ENCODE peak calls at places on chromosomes 6 and 20, in eight cellular contexts. J, M, R, Q, Z, L, G and V are unnamed samples.
A peak's percentile ranks its signal among the peaks of the same experiment; 100 is the strongest.

GRCh38 chr6:15351631-15352030 is 105.8 kb downstream of the JARID2 start:
- DNase-seq in J (no peak), M (no peak), R (peak; percentile 20), Q (no peak), Z (peak; percentile 91), L (no peak), G (peak; percentile 45), V (no peak)

GRCh38 chr6:132131777-132132176 is 180.6 kb upstream of the CCN2 start:
- DNase-seq in J (no peak), M (peak; percentile 35), R (peak; percentile 52), Q (no peak), Z (peak; percentile 100), L (peak; percentile 92), G (peak; percentile 55), V (no peak)

GRCh38 chr6:84687487-84687886 is 76.9 kb downstream of the TBX18 start:
- DNase-seq in J (no peak), M (no peak), R (no peak), Q (no peak), Z (no peak), L (no peak), G (no peak), V (no peak)

GRCh38 chr6:16322666-16323312 is 84.4 kb downstream of the GMPR start:
- DNase-seq in J (no peak), M (no peak), R (peak; percentile 49), Q (peak; percentile 49), Z (peak; percentile 99), L (no peak), G (peak; percentile 77), V (no peak)

GRCh38 chr6:156767603-156768467 is 9.3 kb upstream of the ARID1B start:
- DNase-seq in J (no peak), M (no peak), R (no peak), Q (no peak), Z (peak; percentile 68), L (no peak), G (no peak), V (no peak)

GRCh38 chr6:818191-818590 is 125.3 kb upstream of the EXOC2 start:
- DNase-seq in J (no peak), M (no peak), R (no peak), Q (no peak), Z (no peak), L (no peak), G (no peak), V (no peak)

GRCh38 chr20:37295001-37295400 is 5.5 kb downstream of the MANBAL start:
- DNase-seq in J (no peak), M (peak; percentile 96), R (no peak), Q (no peak), Z (peak; percentile 99), L (no peak), G (no peak), V (no peak)

GRCh38 chr6:45965787-45966186 is 49.9 kb downstream of the CLIC5 start:
- DNase-seq in J (no peak), M (no peak), R (no peak), Q (no peak), Z (peak; percentile 22), L (no peak), G (no peak), V (no peak)

GRCh38 chr6:55397986-55398385 is 70.7 kb downstream of the GFRAL start:
- DNase-seq in J (no peak), M (no peak), R (no peak), Q (no peak), Z (peak; percentile 86), L (no peak), G (no peak), V (no peak)

GRCh38 chr6:88558981-88559380 is 392.8 kb upstream of the CNR1 start:
- DNase-seq in J (no peak), M (no peak), R (no peak), Q (no peak), Z (no peak), L (no peak), G (no peak), V (no peak)

GRCh38 chr6:142943746-142944125 is 1.2 kb downstream of the HIVEP2 start:
- DNase-seq in J (no peak), M (no peak), R (no peak), Q (no peak), Z (peak; percentile 48), L (peak; percentile 76), G (peak; percentile 26), V (no peak)

GRCh38 chr20:15071010-15071808 is 733.8 kb upstream of the FLRT3 start:
- DNase-seq in J (no peak), M (no peak), R (no peak), Q (no peak), Z (no peak), L (no peak), G (no peak), V (no peak)

GRCh38 chr20:58853466-58853865 is 950 bp downstream of the GNAS start:
- DNase-seq in J (no peak), M (no peak), R (no peak), Q (no peak), Z (no peak), L (no peak), G (no peak), V (no peak)

GRCh38 chr20:23081263-23081811 is 4.8 kb downstream of the CD93 start:
- DNase-seq in J (no peak), M (no peak), R (no peak), Q (no peak), Z (no peak), L (peak; percentile 70), G (no peak), V (no peak)

GRCh38 chr6:3906191-3907019 is 57.2 kb downstream of the FAM50B start:
- DNase-seq in J (peak; percentile 67), M (no peak), R (no peak), Q (no peak), Z (no peak), L (no peak), G (no peak), V (no peak)

GRCh38 chr6:43921039-43921438 is 151.0 kb downstream of the VEGFA start:
- DNase-seq in J (no peak), M (no peak), R (no peak), Q (no peak), Z (no peak), L (no peak), G (no peak), V (peak; percentile 18)

GRCh38 chr20:51462566-51463276 is 79.8 kb downstream of the NFATC2 start:
- DNase-seq in J (peak; percentile 87), M (no peak), R (no peak), Q (no peak), Z (peak; percentile 80), L (peak; percentile 81), G (peak; percentile 84), V (peak; percentile 56)

GRCh38 chr6:137827411-137827940 is 39.6 kb upstream of the TNFAIP3 start:
- DNase-seq in J (no peak), M (no peak), R (no peak), Q (no peak), Z (no peak), L (no peak), G (no peak), V (no peak)
- H3K27ac ChIP-seq in J (peak overlapping the region; percentile 65), M (no peak overlapping the region), R (no peak overlapping the region), Q (no peak overlapping the region), Z (no peak overlapping the region), L (no peak overlapping the region), G (no peak overlapping the region), V (no peak overlapping the region)

DNA sequence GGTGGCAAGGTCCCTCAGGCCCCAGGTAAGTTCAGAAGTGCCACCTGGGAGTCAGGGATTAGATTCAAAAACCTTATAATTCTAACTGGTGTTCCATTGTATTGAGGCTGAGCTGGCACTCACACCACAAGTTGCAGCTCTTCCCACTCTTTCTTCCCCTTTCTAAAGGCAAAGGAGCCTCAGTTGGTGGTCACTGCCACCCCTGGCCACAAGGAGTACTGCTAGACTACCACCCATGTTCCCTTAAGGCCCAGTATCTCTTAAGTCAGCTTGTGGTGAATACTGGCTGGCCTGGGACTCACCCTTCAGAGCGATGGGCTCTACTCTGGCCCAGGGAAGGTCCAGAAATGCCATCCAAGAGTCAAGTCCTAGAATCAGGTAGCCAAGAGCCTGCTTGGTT is 421.1 kb upstream of the KHDRBS2 start:
- DNase-seq in J (no peak), M (no peak), R (no peak), Q (no peak), Z (no peak), L (no peak), G (no peak), V (no peak)
- TF ChIP-seq CTCF in J (no peak), M (no peak), R (no peak), Q (no peak), Z (no peak), L (no peak), G (no peak), V (no peak)

GRCh38 chr6:30171677-30172471 is 8.5 kb downstream of the TRIM15 start:
- DNase-seq in J (no peak), M (no peak), R (no peak), Q (no peak), Z (no peak), L (no peak), G (no peak), V (peak; percentile 65)
- H3K4me3 ChIP-seq in J (peak overlapping the region; percentile 6), M (no peak overlapping the region), R (peak overlapping the region; percentile 34), Q (no peak overlapping the region), Z (no peak overlapping the region), L (peak overlapping the region; percentile 44), G (peak overlapping the region; percentile 17), V (no peak overlapping the region)

GRCh38 chr20:59933296-59933848 is at the start of gene SYCP2:
- DNase-seq in J (peak; percentile 79), M (peak; percentile 41), R (no peak), Q (peak; percentile 61), Z (no peak), L (no peak), G (peak; percentile 74), V (peak; percentile 61)
- H3K27ac ChIP-seq in J (peak within 1 kb of the TSS; percentile 34), M (peak within 1 kb of the TSS; percentile 72), R (peak within 1 kb of the TSS; percentile 50), Q (peak within 1 kb of the TSS; percentile 83), Z (no peak within 1 kb of the TSS), L (peak within 1 kb of the TSS; percentile 76), G (peak within 1 kb of the TSS; percentile 88), V (peak within 1 kb of the TSS; percentile 69)

DNA sequence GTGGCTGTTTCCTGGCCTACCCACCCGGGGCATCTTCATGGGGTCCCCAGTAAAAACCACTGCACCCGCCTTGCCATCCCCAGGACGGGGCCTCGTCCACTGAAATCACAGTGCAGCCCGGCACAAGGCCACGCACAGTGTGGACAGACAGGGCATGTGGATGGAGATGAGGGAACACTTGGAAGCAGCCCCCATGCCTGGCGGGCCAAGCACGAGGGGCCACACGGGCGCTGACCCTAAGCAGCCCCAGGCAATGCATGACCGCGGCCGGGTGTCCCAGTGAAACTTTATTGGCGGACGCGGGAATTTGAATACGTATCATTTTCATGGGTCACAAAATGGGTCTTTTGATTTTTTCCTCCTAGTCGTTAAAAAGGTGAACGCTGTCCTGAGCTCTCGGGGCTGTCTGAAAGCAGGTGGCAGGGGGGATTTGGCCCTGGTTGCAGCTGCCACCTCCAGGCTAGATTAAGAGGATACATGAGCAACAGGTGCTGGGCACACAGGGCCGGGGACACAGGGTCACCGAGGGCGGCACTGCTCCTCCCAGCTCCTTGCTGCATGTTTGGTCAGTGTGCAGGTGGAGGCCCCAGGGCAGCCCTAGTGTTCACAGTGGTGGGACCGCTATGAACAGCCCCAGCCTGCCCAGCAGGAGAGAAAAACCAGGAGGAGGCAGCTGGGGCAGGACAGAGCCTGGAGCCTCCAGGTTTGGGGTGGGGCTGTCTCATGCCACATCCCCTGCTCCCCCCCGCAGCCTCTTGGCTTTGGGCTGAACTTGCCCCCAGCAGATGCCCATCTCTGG is 74.9 kb upstream of the SLCO4A1 start:
- DNase-seq in J (no peak), M (no peak), R (no peak), Q (no peak), Z (no peak), L (no peak), G (no peak), V (no peak)
- TF ChIP-seq CTCF in J (no peak), M (no peak), R (no peak), Q (no peak), Z (no peak), L (no peak), G (no peak), V (no peak)